ENCODE peak calls at places on chromosome 14, in ten cellular contexts. One of them, this sample, is unnamed.

GRCh38 chr14:102215522-102216250 is 76.0 kb downstream of the WDR20 start:
- DNase-seq in adipocyte: no peak
- DNase-seq in hepatocyte: no peak
- DNase-seq in activated CD4-positive, alpha-beta T cell treated with anti-CD3 and anti-CD28 coated beads, Interleukin-2, amount 50 U/mL, for 24 hours: no peak
- DNase-seq in central memory CD4-positive, alpha-beta T cell: no peak
- DNase-seq in RCC 7860: peak; percentile 11
- DNase-seq in mesendoderm: peak; percentile 27
- DNase-seq in stimulated activated CD8-positive, alpha-beta memory T cell treated with anti-CD3 and anti-CD28 coated beads, Interleukin-4, amount 100 ng/mL, for 1 hour: no peak
- DNase-seq in GM12892: no peak
- DNase-seq in T-helper 1 cell: no peak
- DNase-seq in this sample: no peak

GRCh38 chr14:99234982-99235491 is 37.0 kb downstream of the BCL11B start:
- DNase-seq in adipocyte: no peak
- DNase-seq in hepatocyte: peak; percentile 70
- DNase-seq in activated CD4-positive, alpha-beta T cell treated with anti-CD3 and anti-CD28 coated beads, Interleukin-2, amount 50 U/mL, for 24 hours: peak; percentile 61
- DNase-seq in central memory CD4-positive, alpha-beta T cell: peak; percentile 60
- DNase-seq in RCC 7860: no peak
- DNase-seq in mesendoderm: peak; percentile 96
- DNase-seq in stimulated activated CD8-positive, alpha-beta memory T cell treated with anti-CD3 and anti-CD28 coated beads, Interleukin-4, amount 100 ng/mL, for 1 hour: no peak
- DNase-seq in GM12892: no peak
- DNase-seq in T-helper 1 cell: peak; percentile 67
- DNase-seq in this sample: peak; percentile 78

GRCh38 chr14:65412189-65412846 is at the start of gene FUT8:
- DNase-seq in adipocyte: peak; percentile 97
- DNase-seq in hepatocyte: peak; percentile 97
- DNase-seq in activated CD4-positive, alpha-beta T cell treated with anti-CD3 and anti-CD28 coated beads, Interleukin-2, amount 50 U/mL, for 24 hours: peak; percentile 83
- DNase-seq in central memory CD4-positive, alpha-beta T cell: peak; percentile 93
- DNase-seq in RCC 7860: peak; percentile 85
- DNase-seq in mesendoderm: peak; percentile 97
- DNase-seq in stimulated activated CD8-positive, alpha-beta memory T cell treated with anti-CD3 and anti-CD28 coated beads, Interleukin-4, amount 100 ng/mL, for 1 hour: peak; percentile 94
- DNase-seq in GM12892: peak; percentile 73
- DNase-seq in T-helper 1 cell: peak; percentile 97
- DNase-seq in this sample: peak; percentile 95

GRCh38 chr14:50403433-50403832 is 6.8 kb upstream of the CDKL1 start:
- DNase-seq in adipocyte: peak; percentile 39
- DNase-seq in hepatocyte: no peak
- DNase-seq in activated CD4-positive, alpha-beta T cell treated with anti-CD3 and anti-CD28 coated beads, Interleukin-2, amount 50 U/mL, for 24 hours: no peak
- DNase-seq in central memory CD4-positive, alpha-beta T cell: no peak
- DNase-seq in RCC 7860: no peak
- DNase-seq in mesendoderm: no peak
- DNase-seq in stimulated activated CD8-positive, alpha-beta memory T cell treated with anti-CD3 and anti-CD28 coated beads, Interleukin-4, amount 100 ng/mL, for 1 hour: no peak
- DNase-seq in GM12892: no peak
- DNase-seq in T-helper 1 cell: no peak
- DNase-seq in this sample: no peak

GRCh38 chr14:98548071-98548686 is 723.8 kb downstream of the BCL11B start:
- DNase-seq in adipocyte: no peak
- DNase-seq in hepatocyte: no peak
- DNase-seq in activated CD4-positive, alpha-beta T cell treated with anti-CD3 and anti-CD28 coated beads, Interleukin-2, amount 50 U/mL, for 24 hours: peak; percentile 3
- DNase-seq in central memory CD4-positive, alpha-beta T cell: no peak
- DNase-seq in RCC 7860: no peak
- DNase-seq in mesendoderm: peak; percentile 11
- DNase-seq in stimulated activated CD8-positive, alpha-beta memory T cell treated with anti-CD3 and anti-CD28 coated beads, Interleukin-4, amount 100 ng/mL, for 1 hour: no peak
- DNase-seq in GM12892: no peak
- DNase-seq in T-helper 1 cell: no peak
- DNase-seq in this sample: peak; percentile 29

GRCh38 chr14:99980299-99980698 is 84.9 kb upstream of the EVL start:
- DNase-seq in adipocyte: no peak
- DNase-seq in hepatocyte: no peak
- DNase-seq in activated CD4-positive, alpha-beta T cell treated with anti-CD3 and anti-CD28 coated beads, Interleukin-2, amount 50 U/mL, for 24 hours: no peak
- DNase-seq in central memory CD4-positive, alpha-beta T cell: no peak
- DNase-seq in RCC 7860: no peak
- DNase-seq in mesendoderm: no peak
- DNase-seq in stimulated activated CD8-positive, alpha-beta memory T cell treated with anti-CD3 and anti-CD28 coated beads, Interleukin-4, amount 100 ng/mL, for 1 hour: no peak
- DNase-seq in GM12892: no peak
- DNase-seq in T-helper 1 cell: no peak
- DNase-seq in this sample: no peak

GRCh38 chr14:89365071-89365801 is 51.8 kb downstream of the FOXN3 start:
- DNase-seq in adipocyte: no peak
- DNase-seq in hepatocyte: no peak
- DNase-seq in activated CD4-positive, alpha-beta T cell treated with anti-CD3 and anti-CD28 coated beads, Interleukin-2, amount 50 U/mL, for 24 hours: peak; percentile 16
- DNase-seq in central memory CD4-positive, alpha-beta T cell: peak; percentile 59
- DNase-seq in RCC 7860: no peak
- DNase-seq in mesendoderm: no peak
- DNase-seq in stimulated activated CD8-positive, alpha-beta memory T cell treated with anti-CD3 and anti-CD28 coated beads, Interleukin-4, amount 100 ng/mL, for 1 hour: peak; percentile 28
- DNase-seq in GM12892: peak; percentile 48
- DNase-seq in T-helper 1 cell: peak; percentile 78
- DNase-seq in this sample: peak; percentile 31

GRCh38 chr14:69559581-69560011 is 15.1 kb downstream of the CCDC177 start:
- DNase-seq in adipocyte: no peak
- DNase-seq in hepatocyte: no peak
- DNase-seq in activated CD4-positive, alpha-beta T cell treated with anti-CD3 and anti-CD28 coated beads, Interleukin-2, amount 50 U/mL, for 24 hours: no peak
- DNase-seq in central memory CD4-positive, alpha-beta T cell: no peak
- DNase-seq in RCC 7860: no peak
- DNase-seq in mesendoderm: no peak
- DNase-seq in stimulated activated CD8-positive, alpha-beta memory T cell treated with anti-CD3 and anti-CD28 coated beads, Interleukin-4, amount 100 ng/mL, for 1 hour: no peak
- DNase-seq in GM12892: no peak
- DNase-seq in T-helper 1 cell: no peak
- DNase-seq in this sample: no peak

GRCh38 chr14:59199205-59199604 is 10.7 kb downstream of the DAAM1 start:
- DNase-seq in adipocyte: no peak
- DNase-seq in hepatocyte: no peak
- DNase-seq in activated CD4-positive, alpha-beta T cell treated with anti-CD3 and anti-CD28 coated beads, Interleukin-2, amount 50 U/mL, for 24 hours: no peak
- DNase-seq in central memory CD4-positive, alpha-beta T cell: no peak
- DNase-seq in RCC 7860: no peak
- DNase-seq in mesendoderm: no peak
- DNase-seq in stimulated activated CD8-positive, alpha-beta memory T cell treated with anti-CD3 and anti-CD28 coated beads, Interleukin-4, amount 100 ng/mL, for 1 hour: no peak
- DNase-seq in GM12892: no peak
- DNase-seq in T-helper 1 cell: no peak
- DNase-seq in this sample: no peak

GRCh38 chr14:51365241-51365940 is 125.3 kb downstream of the TMX1 start:
- DNase-seq in adipocyte: no peak
- DNase-seq in hepatocyte: no peak
- DNase-seq in activated CD4-positive, alpha-beta T cell treated with anti-CD3 and anti-CD28 coated beads, Interleukin-2, amount 50 U/mL, for 24 hours: no peak
- DNase-seq in central memory CD4-positive, alpha-beta T cell: no peak
- DNase-seq in RCC 7860: no peak
- DNase-seq in mesendoderm: no peak
- DNase-seq in stimulated activated CD8-positive, alpha-beta memory T cell treated with anti-CD3 and anti-CD28 coated beads, Interleukin-4, amount 100 ng/mL, for 1 hour: no peak
- DNase-seq in GM12892: no peak
- DNase-seq in T-helper 1 cell: no peak
- DNase-seq in this sample: no peak

GRCh38 chr14:71437870-71438269 is 494.4 kb upstream of the RGS6 start:
- DNase-seq in adipocyte: no peak
- DNase-seq in hepatocyte: no peak
- DNase-seq in activated CD4-positive, alpha-beta T cell treated with anti-CD3 and anti-CD28 coated beads, Interleukin-2, amount 50 U/mL, for 24 hours: no peak
- DNase-seq in central memory CD4-positive, alpha-beta T cell: peak; percentile 9
- DNase-seq in RCC 7860: no peak
- DNase-seq in mesendoderm: no peak
- DNase-seq in stimulated activated CD8-positive, alpha-beta memory T cell treated with anti-CD3 and anti-CD28 coated beads, Interleukin-4, amount 100 ng/mL, for 1 hour: no peak
- DNase-seq in GM12892: no peak
- DNase-seq in T-helper 1 cell: no peak
- DNase-seq in this sample: no peak

GRCh38 chr14:45664668-45665356 is 411.8 kb upstream of the MIS18BP1 start:
- DNase-seq in adipocyte: no peak
- DNase-seq in hepatocyte: no peak
- DNase-seq in activated CD4-positive, alpha-beta T cell treated with anti-CD3 and anti-CD28 coated beads, Interleukin-2, amount 50 U/mL, for 24 hours: no peak
- DNase-seq in central memory CD4-positive, alpha-beta T cell: no peak
- DNase-seq in RCC 7860: no peak
- DNase-seq in mesendoderm: peak; percentile 73
- DNase-seq in stimulated activated CD8-positive, alpha-beta memory T cell treated with anti-CD3 and anti-CD28 coated beads, Interleukin-4, amount 100 ng/mL, for 1 hour: no peak
- DNase-seq in GM12892: no peak
- DNase-seq in T-helper 1 cell: no peak
- DNase-seq in this sample: no peak

This sample was measured in stimulated activated CD4-positive, alpha-beta T cell treated with anti-CD3 and anti-CD28 coated beads, Interleukin-4, amount 100 ng/mL, for 4 hours.